ENCODE peak calls at places on chromosome 20, in eight cellular contexts. One of them, this sample, is unnamed.

GRCh38 chr20:16966276-16966880 is 218.2 kb downstream of the OTOR start:
- DNase-seq in IMR-90: peak; percentile 5
- DNase-seq in endothelial cell of umbilical vein: no peak
- DNase-seq in HepG2: no peak
- DNase-seq in NT2/D1: no peak
- DNase-seq in neural progenitor cell: no peak
- DNase-seq in PC-3: no peak
- DNase-seq in astrocyte: no peak
- DNase-seq in this sample: peak; percentile 12

GRCh38 chr20:36149469-36149868 is 5.1 kb upstream of the EPB41L1 start:
- DNase-seq in IMR-90: no peak
- DNase-seq in endothelial cell of umbilical vein: no peak
- DNase-seq in HepG2: no peak
- DNase-seq in NT2/D1: no peak
- DNase-seq in neural progenitor cell: no peak
- DNase-seq in PC-3: no peak
- DNase-seq in astrocyte: no peak
- DNase-seq in this sample: no peak

GRCh38 chr20:17531537-17532025 is 402 bp upstream of the BFSP1 start:
- DNase-seq in IMR-90: no peak
- DNase-seq in endothelial cell of umbilical vein: peak; percentile 46
- DNase-seq in HepG2: no peak
- DNase-seq in NT2/D1: no peak
- DNase-seq in neural progenitor cell: no peak
- DNase-seq in PC-3: no peak
- DNase-seq in astrocyte: no peak
- DNase-seq in this sample: no peak

GRCh38 chr20:41497186-41497895 is 120.8 kb downstream of the CHD6 start:
- DNase-seq in IMR-90: peak; percentile 62
- DNase-seq in endothelial cell of umbilical vein: no peak
- DNase-seq in HepG2: peak; percentile 93
- DNase-seq in NT2/D1: no peak
- DNase-seq in neural progenitor cell: no peak
- DNase-seq in PC-3: no peak
- DNase-seq in astrocyte: no peak
- DNase-seq in this sample: peak; percentile 72

GRCh38 chr20:37392441-37393195 is 46.7 kb downstream of the SRC start:
- DNase-seq in IMR-90: no peak
- DNase-seq in endothelial cell of umbilical vein: no peak
- DNase-seq in HepG2: peak; percentile 67
- DNase-seq in NT2/D1: no peak
- DNase-seq in neural progenitor cell: peak; percentile 41
- DNase-seq in PC-3: peak; percentile 27
- DNase-seq in astrocyte: no peak
- DNase-seq in this sample: no peak

GRCh38 chr20:1945134-1945618 is 48.7 kb downstream of the PDYN start:
- DNase-seq in IMR-90: no peak
- DNase-seq in endothelial cell of umbilical vein: no peak
- DNase-seq in HepG2: no peak
- DNase-seq in NT2/D1: no peak
- DNase-seq in neural progenitor cell: no peak
- DNase-seq in PC-3: no peak
- DNase-seq in astrocyte: no peak
- DNase-seq in this sample: peak; percentile 74

GRCh38 chr20:642398-643174 is 10.4 kb downstream of the SRXN1 start:
- DNase-seq in IMR-90: no peak
- DNase-seq in endothelial cell of umbilical vein: no peak
- DNase-seq in HepG2: peak; percentile 69
- DNase-seq in NT2/D1: no peak
- DNase-seq in neural progenitor cell: peak; percentile 67
- DNase-seq in PC-3: no peak
- DNase-seq in astrocyte: no peak
- DNase-seq in this sample: peak; percentile 46

GRCh38 chr20:32965581-32966373 is 38.5 kb downstream of the SUN5 start:
- DNase-seq in IMR-90: no peak
- DNase-seq in endothelial cell of umbilical vein: no peak
- DNase-seq in HepG2: no peak
- DNase-seq in NT2/D1: no peak
- DNase-seq in neural progenitor cell: no peak
- DNase-seq in PC-3: no peak
- DNase-seq in astrocyte: no peak
- DNase-seq in this sample: no peak

GRCh38 chr20:63416631-63417030 is 55.5 kb upstream of the CHRNA4 start:
- DNase-seq in IMR-90: no peak
- DNase-seq in endothelial cell of umbilical vein: no peak
- DNase-seq in HepG2: no peak
- DNase-seq in NT2/D1: no peak
- DNase-seq in neural progenitor cell: no peak
- DNase-seq in PC-3: no peak
- DNase-seq in astrocyte: no peak
- DNase-seq in this sample: no peak

GRCh38 chr20:46283426-46283825 is 24.9 kb downstream of the CDH22 start:
- DNase-seq in IMR-90: no peak
- DNase-seq in endothelial cell of umbilical vein: no peak
- DNase-seq in HepG2: no peak
- DNase-seq in NT2/D1: no peak
- DNase-seq in neural progenitor cell: no peak
- DNase-seq in PC-3: peak; percentile 72
- DNase-seq in astrocyte: no peak
- DNase-seq in this sample: no peak

GRCh38 chr20:16898433-16898832 is 150.3 kb downstream of the OTOR start:
- DNase-seq in IMR-90: peak; percentile 17
- DNase-seq in endothelial cell of umbilical vein: no peak
- DNase-seq in HepG2: no peak
- DNase-seq in NT2/D1: no peak
- DNase-seq in neural progenitor cell: no peak
- DNase-seq in PC-3: peak; percentile 8
- DNase-seq in astrocyte: no peak
- DNase-seq in this sample: peak; percentile 50

GRCh38 chr20:25103526-25103925 is 21.6 kb upstream of the VSX1 start:
- DNase-seq in IMR-90: no peak
- DNase-seq in endothelial cell of umbilical vein: no peak
- DNase-seq in HepG2: no peak
- DNase-seq in NT2/D1: no peak
- DNase-seq in neural progenitor cell: no peak
- DNase-seq in PC-3: no peak
- DNase-seq in astrocyte: no peak
- DNase-seq in this sample: no peak

GRCh38 chr20:31566658-31567379 is 38.3 kb upstream of the ID1 start:
- DNase-seq in IMR-90: no peak
- DNase-seq in endothelial cell of umbilical vein: no peak
- DNase-seq in HepG2: no peak
- DNase-seq in NT2/D1: no peak
- DNase-seq in neural progenitor cell: no peak
- DNase-seq in PC-3: peak; percentile 84
- DNase-seq in astrocyte: no peak
- DNase-seq in this sample: no peak

GRCh38 chr20:51586005-51586440 is 43.5 kb upstream of the NFATC2 start:
- DNase-seq in IMR-90: peak; percentile 83
- DNase-seq in endothelial cell of umbilical vein: no peak
- DNase-seq in HepG2: no peak
- DNase-seq in NT2/D1: no peak
- DNase-seq in neural progenitor cell: no peak
- DNase-seq in PC-3: peak; percentile 65
- DNase-seq in astrocyte: peak; percentile 91
- DNase-seq in this sample: peak; percentile 81

GRCh38 chr20:51583073-51583472 is 40.6 kb upstream of the NFATC2 start:
- DNase-seq in IMR-90: no peak
- DNase-seq in endothelial cell of umbilical vein: no peak
- DNase-seq in HepG2: no peak
- DNase-seq in NT2/D1: no peak
- DNase-seq in neural progenitor cell: no peak
- DNase-seq in PC-3: no peak
- DNase-seq in astrocyte: no peak
- DNase-seq in this sample: no peak

GRCh38 chr20:51583499-51583898 is 41.0 kb upstream of the NFATC2 start:
- DNase-seq in IMR-90: no peak
- DNase-seq in endothelial cell of umbilical vein: no peak
- DNase-seq in HepG2: no peak
- DNase-seq in NT2/D1: no peak
- DNase-seq in neural progenitor cell: no peak
- DNase-seq in PC-3: no peak
- DNase-seq in astrocyte: no peak
- DNase-seq in this sample: no peak

GRCh38 chr20:51584737-51585136 is 42.2 kb upstream of the NFATC2 start:
- DNase-seq in IMR-90: no peak
- DNase-seq in endothelial cell of umbilical vein: no peak
- DNase-seq in HepG2: no peak
- DNase-seq in NT2/D1: no peak
- DNase-seq in neural progenitor cell: no peak
- DNase-seq in PC-3: no peak
- DNase-seq in astrocyte: no peak
- DNase-seq in this sample: no peak

DNA sequence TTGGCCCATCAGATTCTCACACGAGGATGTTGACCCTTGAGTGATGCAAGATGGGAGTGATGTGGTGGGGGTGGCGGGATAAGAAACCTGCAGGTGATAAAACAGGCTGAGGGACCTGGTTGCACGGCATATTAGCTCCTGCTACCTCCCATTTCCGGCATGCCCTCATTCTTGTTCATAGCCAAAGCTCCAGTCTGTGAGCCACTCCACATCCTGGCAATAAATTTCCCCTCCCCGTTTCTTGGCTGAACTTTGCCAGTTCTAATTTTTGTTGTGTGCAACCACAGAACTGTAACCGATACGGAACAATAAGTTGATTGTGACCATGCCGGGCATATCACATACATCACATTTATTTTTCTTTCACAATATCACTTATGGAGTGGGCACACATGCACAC is 41.6 kb upstream of the NFATC2 start:
- DNase-seq in IMR-90: no peak
- DNase-seq in endothelial cell of umbilical vein: no peak
- DNase-seq in HepG2: no peak
- DNase-seq in NT2/D1: no peak
- DNase-seq in neural progenitor cell: no peak
- DNase-seq in PC-3: peak; percentile 74
- DNase-seq in astrocyte: no peak
- DNase-seq in this sample: no peak
- H3K27me3 ChIP-seq in IMR-90: no peaks in the 10 kb centered on the region
- H3K27me3 ChIP-seq in endothelial cell of umbilical vein: peaks cover 2% of the 10 kb centered on the region
- H3K27me3 ChIP-seq in HepG2: peaks cover 28% of the 10 kb centered on the region
- H3K27me3 ChIP-seq in NT2/D1: no peaks in the 10 kb centered on the region
- H3K27me3 ChIP-seq in neural progenitor cell: no peaks in the 10 kb centered on the region
- H3K27me3 ChIP-seq in PC-3: no peaks in the 10 kb centered on the region
- H3K27me3 ChIP-seq in astrocyte: no peaks in the 10 kb centered on the region
- H3K27me3 ChIP-seq in this sample: no peaks in the 10 kb centered on the region

GRCh38 chr20:50613438-50614169 is 77.7 kb downstream of the RIPOR3 start:
- DNase-seq in IMR-90: no peak
- DNase-seq in endothelial cell of umbilical vein: no peak
- DNase-seq in HepG2: no peak
- DNase-seq in NT2/D1: no peak
- DNase-seq in neural progenitor cell: no peak
- DNase-seq in PC-3: no peak
- DNase-seq in astrocyte: no peak
- DNase-seq in this sample: no peak
- H3K9ac ChIP-seq in IMR-90: no peak overlapping the region
- H3K9ac ChIP-seq in endothelial cell of umbilical vein: no peak overlapping the region
- H3K9ac ChIP-seq in HepG2: no peak overlapping the region
- H3K9ac ChIP-seq in NT2/D1: no peak overlapping the region
- H3K9ac ChIP-seq in neural progenitor cell: no peak overlapping the region
- H3K9ac ChIP-seq in PC-3: no peak overlapping the region
- H3K9ac ChIP-seq in astrocyte: no peak overlapping the region
- H3K9ac ChIP-seq in this sample: no peak overlapping the region

DNA sequence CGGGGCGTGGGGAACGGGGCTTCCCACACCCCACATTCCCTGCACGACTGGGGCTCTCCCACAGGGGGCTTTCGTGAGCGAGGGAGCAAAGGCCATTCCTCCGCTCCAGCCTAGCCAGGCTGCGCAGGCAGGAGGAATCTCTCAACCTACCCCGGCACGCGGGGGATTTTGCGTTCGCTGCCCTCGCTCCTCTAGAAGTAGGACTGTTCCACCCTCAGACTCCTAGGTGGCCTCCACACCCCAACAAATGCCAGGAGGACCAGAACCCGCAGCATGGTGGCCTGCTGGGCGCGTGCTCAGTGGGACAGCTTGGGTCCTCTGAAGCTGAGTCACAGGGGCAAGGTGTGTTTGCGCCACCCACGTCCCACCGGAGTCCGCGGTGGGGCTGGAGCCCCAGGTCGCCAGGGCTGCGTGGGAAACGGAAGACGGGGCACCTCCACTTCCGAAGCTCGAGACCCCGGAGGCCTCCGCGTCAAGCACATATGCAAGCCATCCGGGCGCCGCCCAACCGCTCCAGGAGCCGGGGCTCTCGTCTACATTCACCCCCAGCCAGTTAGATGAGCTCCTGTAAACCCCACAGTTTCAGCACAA is 1938.5 kb upstream of the DEFB115 start:
- DNase-seq in IMR-90: no peak
- DNase-seq in endothelial cell of umbilical vein: no peak
- DNase-seq in HepG2: no peak
- DNase-seq in NT2/D1: no peak
- DNase-seq in neural progenitor cell: no peak
- DNase-seq in PC-3: no peak
- DNase-seq in astrocyte: no peak
- DNase-seq in this sample: no peak
- H3K9me3 ChIP-seq in IMR-90: peaks cover 14% of the 10 kb centered on the region
- H3K9me3 ChIP-seq in endothelial cell of umbilical vein: peaks cover 7% of the 10 kb centered on the region
- H3K9me3 ChIP-seq in HepG2: peaks cover 27% of the 10 kb centered on the region
- H3K9me3 ChIP-seq in NT2/D1: no peaks in the 10 kb centered on the region
- H3K9me3 ChIP-seq in neural progenitor cell: peaks cover 6% of the 10 kb centered on the region
- H3K9me3 ChIP-seq in PC-3: no peaks in the 10 kb centered on the region
- H3K9me3 ChIP-seq in astrocyte: no peaks in the 10 kb centered on the region
- H3K9me3 ChIP-seq in this sample: no peaks in the 10 kb centered on the region

GRCh38 chr20:43017241-43018030 is 172.3 kb downstream of the PTPRT start:
- DNase-seq in IMR-90: no peak
- DNase-seq in endothelial cell of umbilical vein: no peak
- DNase-seq in HepG2: no peak
- DNase-seq in NT2/D1: no peak
- DNase-seq in neural progenitor cell: no peak
- DNase-seq in PC-3: no peak
- DNase-seq in astrocyte: no peak
- DNase-seq in this sample: no peak
- H3K27me3 ChIP-seq in IMR-90: no peaks in the 10 kb centered on the region
- H3K27me3 ChIP-seq in endothelial cell of umbilical vein: no peaks in the 10 kb centered on the region
- H3K27me3 ChIP-seq in HepG2: no peaks in the 10 kb centered on the region
- H3K27me3 ChIP-seq in NT2/D1: no peaks in the 10 kb centered on the region
- H3K27me3 ChIP-seq in neural progenitor cell: no peaks in the 10 kb centered on the region
- H3K27me3 ChIP-seq in PC-3: no peaks in the 10 kb centered on the region
- H3K27me3 ChIP-seq in astrocyte: no peaks in the 10 kb centered on the region
- H3K27me3 ChIP-seq in this sample: peaks cover 5% of the 10 kb centered on the region

This sample was measured in adipocyte.